ENCODE peak calls at places on chromosome 16, in seven cellular contexts. N is activated naive CD8-positive, alpha-beta T cell treated with anti-CD3 and anti-CD28 coated beads for 36 hours; A is GM23338; Z is HTR-8/SVneo; O is lung; Y is heart right ventricle; G is NAMALWA. P is an unnamed sample.
A peak's percentile ranks its signal among the peaks of the same experiment; 100 is the strongest.

GRCh38 chr16:17379121-17379571 is 91.6 kb downstream of the XYLT1 start:
- DNase-seq in N (no peak), A (no peak), Z (no peak), O (no peak), Y (peak; percentile 56), G (no peak), P (no peak)

GRCh38 chr16:9441021-9441420 is 349.6 kb downstream of the HAPSTR1 start:
- DNase-seq in N (no peak), A (peak; percentile 20), Z (no peak), O (no peak), Y (no peak), G (no peak), P (peak; percentile 7)

GRCh38 chr16:23754594-23755483 is at the start of gene CHP2:
- DNase-seq in N (peak; percentile 9), A (peak; percentile 63), Z (no peak), O (no peak), Y (peak; percentile 44), G (no peak), P (peak; percentile 85)

GRCh38 chr16:75927824-75928223 is 201.5 kb upstream of the CPHXL start:
- DNase-seq in N (no peak), A (peak; percentile 78), Z (no peak), O (no peak), Y (no peak), G (no peak), P (no peak)

GRCh38 chr16:83878838-83879237 is 20.1 kb upstream of the MLYCD start:
- DNase-seq in N (no peak), A (peak; percentile 81), Z (peak; percentile 57), O (no peak), Y (no peak), G (peak; percentile 7), P (no peak)

GRCh38 chr16:59369523-59369922 is 635.4 kb upstream of the GOT2 start:
- DNase-seq in N (no peak), A (no peak), Z (no peak), O (no peak), Y (no peak), G (no peak), P (no peak)

GRCh38 chr16:67202956-67203493 is 4.1 kb downstream of the ELMO3 start:
- DNase-seq in N (no peak), A (no peak), Z (no peak), O (no peak), Y (no peak), G (no peak), P (no peak)

GRCh38 chr16:88866151-88866920 is at the start of gene PABPN1L:
- DNase-seq in N (no peak), A (no peak), Z (no peak), O (no peak), Y (no peak), G (peak; percentile 38), P (no peak)

GRCh38 chr16:85200471-85201278 is 88.4 kb upstream of the CIBAR2 start:
- DNase-seq in N (no peak), A (no peak), Z (no peak), O (no peak), Y (no peak), G (no peak), P (no peak)

GRCh38 chr16:13376174-13376573 is 474.8 kb downstream of the SHISA9 start:
- DNase-seq in N (peak; percentile 3), A (no peak), Z (no peak), O (no peak), Y (no peak), G (no peak), P (no peak)

GRCh38 chr16:23504076-23504452 is 6.2 kb downstream of the GGA2 start:
- DNase-seq in N (no peak), A (no peak), Z (no peak), O (peak; percentile 70), Y (no peak), G (no peak), P (no peak)

GRCh38 chr16:84571506-84571905 is 46.4 kb downstream of the COTL1 start:
- DNase-seq in N (no peak), A (no peak), Z (no peak), O (no peak), Y (no peak), G (no peak), P (no peak)

GRCh38 chr16:3471518-3472176 is 23.6 kb downstream of the C16orf90 start:
- DNase-seq in N (no peak), A (no peak), Z (no peak), O (no peak), Y (no peak), G (no peak), P (no peak)

GRCh38 chr16:66621973-66622372 is 17.5 kb downstream of the CMTM3 start:
- DNase-seq in N (no peak), A (no peak), Z (no peak), O (no peak), Y (no peak), G (no peak), P (no peak)

GRCh38 chr16:84585886-84586285 is 32.0 kb downstream of the COTL1 start:
- DNase-seq in N (no peak), A (peak; percentile 95), Z (no peak), O (no peak), Y (no peak), G (peak; percentile 70), P (no peak)

GRCh38 chr16:80623376-80623775 is 82.6 kb downstream of the DYNLRB2 start:
- DNase-seq in N (no peak), A (no peak), Z (no peak), O (no peak), Y (no peak), G (no peak), P (no peak)

GRCh38 chr16:4373356-4373908 is 1.8 kb downstream of the VASN start:
- DNase-seq in N (no peak), A (no peak), Z (peak; percentile 54), O (no peak), Y (peak; percentile 26), G (no peak), P (no peak)

GRCh38 chr16:10504404-10504885 is 76.0 kb downstream of the EMP2 start:
- DNase-seq in N (no peak), A (peak; percentile 61), Z (no peak), O (no peak), Y (no peak), G (no peak), P (no peak)

GRCh38 chr16:58046936-58047335 is 21.4 kb downstream of the MMP15 start:
- DNase-seq in N (no peak), A (no peak), Z (no peak), O (no peak), Y (no peak), G (no peak), P (no peak)

GRCh38 chr16:75628351-75628750 is 5.3 kb upstream of the ADAT1 start:
- DNase-seq in N (no peak), A (no peak), Z (no peak), O (no peak), Y (no peak), G (no peak), P (no peak)

GRCh38 chr16:80027007-80027965 is 426.7 kb upstream of the MAF start:
- DNase-seq in N (peak; percentile 65), A (peak; percentile 35), Z (peak; percentile 97), O (peak; percentile 62), Y (peak; percentile 21), G (no peak), P (peak; percentile 43)

GRCh38 chr16:65570261-65570660 is 448.4 kb upstream of the CDH11 start:
- DNase-seq in N (no peak), A (no peak), Z (no peak), O (no peak), Y (no peak), G (no peak), P (no peak)

GRCh38 chr16:70253291-70254094 is 1.8 kb upstream of the EXOSC6 start:
- DNase-seq in N (peak; percentile 38), A (peak; percentile 86), Z (peak; percentile 43), O (no peak), Y (no peak), G (peak; percentile 63), P (peak; percentile 44)

GRCh38 chr16:64700628-64701027 is 421.2 kb downstream of the CDH11 start:
- DNase-seq in N (no peak), A (no peak), Z (no peak), O (no peak), Y (no peak), G (no peak), P (no peak)

GRCh38 chr16:57462209-57462977 is at the start of gene POLR2C:
- DNase-seq in N (peak; percentile 93), A (peak; percentile 91), Z (peak; percentile 82), O (peak; percentile 89), Y (peak; percentile 91), G (peak; percentile 93), P (peak; percentile 79)

GRCh38 chr16:4402439-4403132 is 13.8 kb downstream of the CORO7 start:
- DNase-seq in N (peak; percentile 74), A (peak; percentile 91), Z (peak; percentile 90), O (peak; percentile 82), Y (peak; percentile 89), G (peak; percentile 65), P (peak; percentile 88)

GRCh38 chr16:35506018-35506897 is 2046.8 kb downstream of the TP53TG3F start:
- DNase-seq in N (no peak), A (no peak), Z (no peak), O (no peak), Y (no peak), G (no peak), P (no peak)

GRCh38 chr16:87836844-87837581 is 32.3 kb downstream of the SLC7A5 start:
- DNase-seq in N (no peak), A (no peak), Z (no peak), O (no peak), Y (peak; percentile 64), G (no peak), P (no peak)

GRCh38 chr16:64089697-64090096 is 1032.2 kb downstream of the CDH11 start:
- DNase-seq in N (no peak), A (peak; percentile 81), Z (no peak), O (no peak), Y (no peak), G (peak; percentile 80), P (no peak)

GRCh38 chr16:50467943-50468748 is 80.0 kb upstream of the NKD1 start:
- DNase-seq in N (peak; percentile 22), A (peak; percentile 75), Z (no peak), O (no peak), Y (no peak), G (no peak), P (no peak)

GRCh38 chr16:67238278-67238575 is 9.1 kb downstream of the FHOD1 start:
- DNase-seq in N (no peak), A (no peak), Z (no peak), O (no peak), Y (no peak), G (no peak), P (no peak)

GRCh38 chr16:11586856-11587642 is at the start of gene LITAF:
- DNase-seq in N (peak; percentile 73), A (peak; percentile 75), Z (peak; percentile 64), O (peak; percentile 57), Y (peak; percentile 78), G (peak; percentile 54), P (peak; percentile 81)